ENCODE peak calls at places on chromosome 4, in eight cellular contexts. O is CD8-positive, alpha-beta memory T cell; D is uterus; I is stomach; J is H7; Y is naive thymus-derived CD8-positive, alpha-beta T cell; L is stimulated activated CD4-positive, alpha-beta T cell treated with anti-CD3 and anti-CD28 coated beads, Interleukin-12 subunit alpha, Interleukin-12 subunit beta, amount 100 ng/mL, for 4 hours; Z is CD4-positive, alpha-beta T cell. U is an unnamed sample.
A peak's percentile ranks its signal among the peaks of the same experiment; 100 is the strongest.

GRCh38 chr4:143097751-143098150 is 87.0 kb upstream of the USP38 start:
- DNase-seq in L (no peak), I (no peak), J (no peak), O (no peak), D (no peak), Z (no peak), Y (no peak), U (no peak)

GRCh38 chr4:139973611-139974010 is 180.4 kb downstream of the MAML3 start:
- DNase-seq in I (no peak), D (no peak), Z (no peak), Y (no peak), J (no peak), L (no peak), O (no peak), U (no peak)

GRCh38 chr4:104393649-104394048 is 101.0 kb downstream of the CXXC4 start:
- DNase-seq in D (no peak), O (no peak), J (no peak), I (no peak), Y (no peak), Z (no peak), L (no peak), U (no peak)

GRCh38 chr4:144174401-144175067 is 34.0 kb upstream of the GYPA start:
- DNase-seq in Z (no peak), J (peak; percentile 18), Y (peak; percentile 52), O (peak; percentile 32), L (no peak), I (no peak), D (no peak), U (no peak)

GRCh38 chr4:133372699-133373098 is 223.6 kb downstream of the PCDH10 start:
- DNase-seq in L (no peak), Z (no peak), D (no peak), Y (no peak), O (no peak), J (no peak), I (no peak), U (no peak)

GRCh38 chr4:125096662-125097061 is 218.1 kb upstream of the FAT4 start:
- DNase-seq in Z (no peak), D (no peak), Y (no peak), L (no peak), O (no peak), I (peak; percentile 41), J (no peak), U (no peak)

GRCh38 chr4:138113819-138114415 is 128.2 kb downstream of the SLC7A11 start:
- DNase-seq in Z (no peak), D (no peak), I (no peak), Y (no peak), J (no peak), L (no peak), O (no peak), U (no peak)

GRCh38 chr4:70704333-70705145 is 16.2 kb downstream of the UTP3 start:
- DNase-seq in O (peak; percentile 56), L (peak; percentile 44), Z (peak; percentile 43), I (peak; percentile 82), Y (peak; percentile 57), D (peak; percentile 79), J (peak; percentile 93), U (peak; percentile 38)

GRCh38 chr4:68385267-68385666 is 35.4 kb upstream of the YTHDC1 start:
- DNase-seq in J (no peak), O (no peak), I (no peak), L (no peak), Y (no peak), Z (no peak), D (no peak), U (no peak)

GRCh38 chr4:1012031-1012739 is 759 bp downstream of the FGFRL1 start:
- DNase-seq in L (peak; percentile 27), J (peak; percentile 89), O (peak; percentile 27), Y (peak; percentile 32), I (peak; percentile 78), D (peak; percentile 46), Z (peak; percentile 32), U (peak; percentile 35)

GRCh38 chr4:165289429-165289785 is 38.1 kb upstream of the MSMO1 start:
- DNase-seq in Y (no peak), L (no peak), J (no peak), I (no peak), D (no peak), Z (no peak), O (no peak), U (no peak)

GRCh38 chr4:79700356-79700755 is 292.3 kb upstream of the GK2 start:
- DNase-seq in O (no peak), L (no peak), Y (no peak), D (no peak), Z (no peak), J (no peak), I (no peak), U (no peak)

GRCh38 chr4:7911044-7911578 is 28.6 kb downstream of the AFAP1 start:
- DNase-seq in J (peak; percentile 74), Y (no peak), L (no peak), O (no peak), Z (no peak), D (peak; percentile 53), I (no peak), U (no peak)

GRCh38 chr4:156933633-156934258 is 37.9 kb downstream of the PDGFC start:
- DNase-seq in D (no peak), O (no peak), J (no peak), Y (no peak), Z (no peak), L (no peak), I (no peak), U (no peak)

GRCh38 chr4:92615049-92615448 is 311.3 kb downstream of the GRID2 start:
- DNase-seq in I (no peak), Y (no peak), O (no peak), J (no peak), D (no peak), L (no peak), Z (no peak), U (no peak)

GRCh38 chr4:69697536-69697935 is 44.5 kb upstream of the UGT2A1 start:
- DNase-seq in Z (no peak), D (no peak), O (no peak), J (no peak), I (no peak), Y (no peak), L (no peak), U (no peak)

GRCh38 chr4:57442834-57443291 is 332.7 kb upstream of the IGFBP7 start:
- DNase-seq in Z (no peak), I (peak; percentile 56), J (peak; percentile 57), L (no peak), O (no peak), D (no peak), Y (no peak), U (no peak)

GRCh38 chr4:99808260-99808857 is 8.3 kb upstream of the DAPP1 start:
- DNase-seq in Z (peak; percentile 60), L (peak; percentile 61), O (peak; percentile 67), J (peak; percentile 49), Y (peak; percentile 75), D (no peak), I (peak; percentile 71), U (peak; percentile 44)

GRCh38 chr4:535181-535923 is 36.3 kb downstream of the PIGG start:
- DNase-seq in Y (no peak), L (no peak), O (no peak), Z (no peak), D (no peak), I (no peak), J (no peak), U (no peak)

GRCh38 chr4:98260047-98260578 is 1.1 kb upstream of the RAP1GDS1 start:
- DNase-seq in I (peak; percentile 56), D (peak; percentile 38), L (no peak), O (peak; percentile 45), Z (peak; percentile 19), J (no peak), Y (no peak), U (no peak)

GRCh38 chr4:169272265-169272886 is 1.6 kb upstream of the SH3RF1 start:
- DNase-seq in Y (no peak), L (no peak), D (no peak), I (no peak), J (no peak), O (no peak), Z (no peak), U (no peak)

GRCh38 chr4:25953740-25954139 is 39.7 kb downstream of the SMIM20 start:
- DNase-seq in O (no peak), Y (no peak), L (no peak), I (peak; percentile 27), D (no peak), Z (no peak), J (peak; percentile 54), U (no peak)

GRCh38 chr4:18075823-18076433 is 54.4 kb upstream of the LCORL start:
- DNase-seq in I (peak; percentile 28), Y (peak; percentile 53), O (peak; percentile 39), D (peak; percentile 41), L (peak; percentile 2), J (peak; percentile 18), Z (peak; percentile 50), U (peak; percentile 36)

GRCh38 chr4:47482326-47482725 is 2.7 kb upstream of the ATP10D start:
- DNase-seq in Z (no peak), Y (no peak), O (no peak), D (no peak), J (no peak), I (no peak), L (no peak), U (no peak)

GRCh38 chr4:150224896-150225591 is 146.8 kb downstream of the DCLK2 start:
- DNase-seq in O (no peak), I (no peak), Z (no peak), L (no peak), J (peak; percentile 65), D (no peak), Y (no peak), U (no peak)

GRCh38 chr4:94540476-94540875 is 88.7 kb downstream of the PDLIM5 start:
- DNase-seq in D (no peak), O (no peak), J (no peak), Z (no peak), I (no peak), L (no peak), Y (no peak), U (no peak)

GRCh38 chr4:100257567-100257966 is 67.3 kb upstream of the DDIT4L start:
- DNase-seq in D (no peak), L (no peak), Y (no peak), I (no peak), J (no peak), O (no peak), Z (no peak), U (no peak)